ENCODE peak calls at places on chromosomes 5 and 9, in five cellular contexts. T, X, J, N and D are unnamed samples.

GRCh38 chr9:124779368-124780059 is 2.6 kb downstream of the OLFML2A start:
- DNase-seq in T (peak; percentile 58), X (no peak), J (peak; percentile 64), N (no peak), D (peak; percentile 59)

GRCh38 chr9:112894699-112895098 is 4.0 kb upstream of the SLC46A2 start:
- DNase-seq in T (no peak), X (no peak), J (no peak), N (no peak), D (no peak)

GRCh38 chr5:158921441-158922262 is 178.1 kb downstream of the EBF1 start:
- DNase-seq in T (no peak), X (no peak), J (no peak), N (no peak), D (no peak)

GRCh38 chr9:93904649-93905472 is 50.3 kb downstream of the BARX1 start:
- DNase-seq in T (no peak), X (no peak), J (no peak), N (no peak), D (no peak)

GRCh38 chr5:171524461-171524860 is 105.0 kb downstream of the FGF18 start:
- DNase-seq in T (no peak), X (peak; percentile 37), J (peak; percentile 41), N (no peak), D (peak; percentile 42)

GRCh38 chr9:121878208-121878835 is 214.8 kb downstream of the TTLL11 start:
- DNase-seq in T (no peak), X (no peak), J (no peak), N (no peak), D (no peak)

GRCh38 chr9:123450096-123450495 is 94.1 kb downstream of the CRB2 start:
- DNase-seq in T (peak; percentile 28), X (no peak), J (no peak), N (no peak), D (no peak)

GRCh38 chr5:53249529-53249928 is 140.0 kb upstream of the MOCS2 start:
- DNase-seq in T (no peak), X (no peak), J (peak; percentile 22), N (no peak), D (no peak)

GRCh38 chr5:150298701-150299451 is 3.8 kb downstream of the ARSI start:
- DNase-seq in T (peak; percentile 66), X (no peak), J (peak; percentile 75), N (no peak), D (peak; percentile 81)

GRCh38 chr5:73284985-73285384 is 112.0 kb downstream of the TMEM174 start:
- DNase-seq in T (no peak), X (no peak), J (no peak), N (no peak), D (no peak)

GRCh38 chr5:174363934-174364333 is 318.4 kb downstream of the NSG2 start:
- DNase-seq in T (no peak), X (no peak), J (no peak), N (no peak), D (no peak)

GRCh38 chr9:126916909-126917308 is 2.3 kb downstream of the RALGPS1 start:
- DNase-seq in T (no peak), X (no peak), J (no peak), N (no peak), D (no peak)

GRCh38 chr9:126914458-126915280 is at the start of gene RALGPS1:
- DNase-seq in T (peak; percentile 95), X (peak; percentile 97), J (peak; percentile 98), N (peak; percentile 96), D (peak; percentile 91)

GRCh38 chr9:126915281-126915816 is 767 bp downstream of the RALGPS1 start:
- DNase-seq in T (no peak), X (no peak), J (peak; percentile 94), N (peak; percentile 22), D (peak; percentile 28)

GRCh38 chr9:126919193-126919592 is 4.6 kb downstream of the RALGPS1 start:
- DNase-seq in T (no peak), X (no peak), J (peak; percentile 30), N (no peak), D (no peak)

DNA sequence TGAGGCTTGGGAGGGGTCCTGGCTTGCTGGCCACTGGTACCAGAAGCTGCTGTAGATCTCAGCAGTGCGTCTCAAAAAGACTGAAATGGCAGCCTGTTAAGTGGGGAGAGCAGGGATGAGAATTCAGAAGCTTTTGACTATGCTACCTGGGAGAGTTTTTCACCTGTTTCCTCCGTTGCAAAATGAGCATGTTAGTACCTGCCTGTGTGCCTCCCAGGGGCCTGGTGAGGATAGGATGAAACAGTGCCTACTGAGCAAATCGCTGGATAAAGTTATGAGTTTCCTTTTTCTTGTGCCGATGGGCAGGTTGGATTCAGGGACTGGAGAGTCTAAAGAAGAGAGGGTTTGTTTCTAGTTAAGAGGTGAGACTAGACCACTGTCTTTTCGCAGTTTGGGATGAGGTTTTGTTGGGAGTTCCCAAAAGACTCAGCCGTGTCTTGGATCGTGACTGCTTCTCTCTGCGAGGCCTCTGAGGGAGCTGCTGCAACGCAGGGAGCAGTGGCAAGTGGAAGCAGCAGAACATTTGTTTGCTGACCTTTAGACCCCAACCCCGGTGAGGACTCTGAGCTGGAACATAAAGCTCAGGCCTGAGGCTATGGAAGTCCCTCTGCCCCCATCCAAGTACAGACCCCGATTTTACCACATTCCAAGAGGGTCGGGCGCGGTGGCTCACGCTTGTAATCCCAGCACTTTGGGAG is 1.4 kb downstream of the RALGPS1 start:
- DNase-seq in T (no peak), X (no peak), J (peak; percentile 56), N (no peak), D (no peak)
- H3K27ac ChIP-seq in T (no peak overlapping the region), X (no peak overlapping the region), J (peak overlapping the region; percentile 91), N (no peak overlapping the region), D (no peak overlapping the region)

GRCh38 chr5:147177125-147177840 is 57.5 kb upstream of the STK32A start:
- DNase-seq in T (no peak), X (no peak), J (no peak), N (no peak), D (no peak)

GRCh38 chr5:147175516-147176097 is 59.2 kb upstream of the STK32A start:
- DNase-seq in T (no peak), X (no peak), J (peak; percentile 30), N (no peak), D (no peak)

GRCh38 chr5:147179555-147180147 is 55.2 kb upstream of the STK32A start:
- DNase-seq in T (no peak), X (no peak), J (no peak), N (no peak), D (no peak)

GRCh38 chr5:147176422-147176821 is 58.4 kb upstream of the STK32A start:
- DNase-seq in T (no peak), X (no peak), J (no peak), N (no peak), D (no peak)

GRCh38 chr5:147180751-147181150 is 54.1 kb upstream of the STK32A start:
- DNase-seq in T (no peak), X (no peak), J (no peak), N (no peak), D (no peak)
- H3K27ac ChIP-seq in T (no peak overlapping the region), X (no peak overlapping the region), J (no peak overlapping the region), N (no peak overlapping the region), D (no peak overlapping the region)

GRCh38 chr5:132203464-132203818 is 24.2 kb downstream of the P4HA2 start:
- DNase-seq in T (no peak), X (no peak), J (no peak), N (no peak), D (no peak)
- H3K27ac ChIP-seq in T (no peak overlapping the region), X (no peak overlapping the region), J (no peak overlapping the region), N (peak overlapping the region; percentile 78), D (no peak overlapping the region)

GRCh38 chr5:33662721-33663435 is 222.1 kb downstream of the TARS1 start:
- DNase-seq in T (no peak), X (no peak), J (no peak), N (no peak), D (no peak)
- H3K27ac ChIP-seq in T (no peak overlapping the region), X (no peak overlapping the region), J (no peak overlapping the region), N (no peak overlapping the region), D (no peak overlapping the region)

GRCh38 chr5:108379722-108380530 is 2.0 kb downstream of the FBXL17 start:
- DNase-seq in T (no peak), X (no peak), J (peak; percentile 26), N (no peak), D (no peak)
- H3K27ac ChIP-seq in T (peak overlapping the region; percentile 99), X (peak overlapping the region; percentile 96), J (peak overlapping the region; percentile 100), N (peak overlapping the region; percentile 99), D (peak overlapping the region; percentile 99)

DNA sequence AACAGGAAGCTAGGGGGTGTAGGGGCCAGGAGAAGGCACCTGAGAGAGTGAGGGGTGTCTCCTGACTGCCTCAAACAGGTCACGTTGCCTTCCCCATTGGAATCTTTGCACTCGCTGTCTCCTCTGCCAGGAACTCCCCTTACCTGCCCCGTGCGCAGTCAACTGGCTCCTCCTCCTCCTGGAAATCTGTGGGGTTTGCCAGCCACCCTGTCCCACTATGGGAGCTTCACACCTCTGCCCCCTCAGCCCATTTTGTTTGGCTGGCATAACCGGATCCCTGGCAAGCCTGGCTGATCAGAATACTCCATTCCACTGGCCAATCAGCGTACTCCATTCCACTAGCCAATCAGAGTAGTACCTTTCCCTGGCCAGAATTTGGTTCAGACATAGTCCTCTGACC is 10.4 kb upstream of the SLC34A1 start:
- DNase-seq in T (no peak), X (no peak), J (no peak), N (no peak), D (no peak)
- H3K27ac ChIP-seq in T (no peak overlapping the region), X (no peak overlapping the region), J (no peak overlapping the region), N (no peak overlapping the region), D (no peak overlapping the region)

DNA sequence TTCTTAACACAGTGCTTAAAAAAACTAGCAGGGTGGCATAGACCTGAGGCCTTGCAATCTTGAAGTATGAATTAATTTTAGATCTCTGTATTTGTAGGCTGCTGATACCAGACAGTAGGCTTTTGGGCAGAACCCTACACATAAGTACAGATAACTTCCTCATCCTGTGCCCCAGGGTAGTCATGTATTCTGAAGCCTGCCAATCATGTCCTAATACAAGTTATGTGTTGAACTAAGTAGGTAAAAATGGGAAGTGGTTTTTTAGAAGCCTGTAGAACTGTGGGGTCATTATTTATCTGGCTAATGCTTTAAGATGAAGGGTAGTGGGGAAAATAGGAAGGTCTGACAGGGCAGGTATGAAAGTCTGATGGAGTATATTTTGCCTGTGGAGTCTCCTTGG is 9.3 kb downstream of the CD180 start:
- DNase-seq in T (no peak), X (no peak), J (no peak), N (no peak), D (no peak)
- H3K27ac ChIP-seq in T (no peak overlapping the region), X (no peak overlapping the region), J (no peak overlapping the region), N (no peak overlapping the region), D (no peak overlapping the region)

GRCh38 chr9:136228107-136228875 is 17.3 kb downstream of the QSOX2 start:
- DNase-seq in T (no peak), X (no peak), J (peak; percentile 43), N (no peak), D (no peak)
- H3K27ac ChIP-seq in T (no peak overlapping the region), X (no peak overlapping the region), J (no peak overlapping the region), N (no peak overlapping the region), D (no peak overlapping the region)

DNA sequence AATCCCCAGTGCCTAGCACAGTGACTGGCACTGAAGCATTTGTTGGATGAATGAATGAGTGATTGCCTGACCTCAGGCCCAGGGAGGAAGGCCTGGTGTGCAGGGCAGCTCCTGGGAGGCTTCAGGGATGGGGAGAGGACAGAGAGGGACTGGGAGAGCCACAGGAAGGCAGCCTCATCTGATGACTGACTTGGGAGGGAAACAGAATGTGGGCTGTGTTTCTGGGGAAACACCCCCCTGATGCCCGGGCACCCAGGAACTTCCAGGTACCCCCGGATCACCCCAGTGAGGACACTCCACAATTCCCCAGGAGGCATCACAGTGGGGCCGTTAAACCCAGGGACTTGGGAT is 133.6 kb downstream of the C9orf50 start:
- DNase-seq in T (no peak), X (no peak), J (no peak), N (no peak), D (no peak)
- H3K27ac ChIP-seq in T (peak overlapping the region; percentile 99), X (peak overlapping the region; percentile 98), J (peak overlapping the region; percentile 100), N (peak overlapping the region; percentile 98), D (peak overlapping the region; percentile 100)